ENCODE peak calls at places on chromosomes 6 and 20, in five cellular contexts. S is NB4, K is A549, M is endothelial cell of umbilical vein, Z is K562. N is an unnamed sample.

GRCh38 chr6:38427492-38428210 is 212.1 kb downstream of the BTBD9 start:
- DNase-seq in S (no peak), K (no peak), M (no peak), Z (no peak), N (peak; percentile 38)

GRCh38 chr6:110618591-110619267 is 142.3 kb upstream of the SLC22A16 start:
- DNase-seq in S (peak; percentile 23), K (no peak), M (peak; percentile 56), Z (peak; percentile 21), N (peak; percentile 11)

GRCh38 chr20:41769650-41770049 is 151.5 kb upstream of the CHD6 start:
- DNase-seq in S (no peak), K (no peak), M (no peak), Z (no peak), N (no peak)

GRCh38 chr6:25872804-25873203 is 1.2 kb downstream of the SLC17A3 start:
- DNase-seq in S (no peak), K (no peak), M (no peak), Z (no peak), N (no peak)

GRCh38 chr20:6360766-6361165 is 237.9 kb upstream of the FERMT1 start:
- DNase-seq in S (no peak), K (no peak), M (no peak), Z (no peak), N (no peak)

GRCh38 chr6:3749991-3750323 is 1.6 kb downstream of the PXDC1 start:
- DNase-seq in S (no peak), K (no peak), M (peak; percentile 79), Z (peak; percentile 41), N (no peak)

GRCh38 chr6:151493495-151494234 is at the start of gene CCDC170:
- DNase-seq in S (peak; percentile 69), K (peak; percentile 25), M (peak; percentile 52), Z (no peak), N (no peak)

GRCh38 chr20:2815242-2815900 is 584 bp downstream of the C20orf141 start:
- DNase-seq in S (no peak), K (no peak), M (no peak), Z (no peak), N (no peak)

GRCh38 chr20:24470031-24470781 is 777 bp downstream of the SYNDIG1 start:
- DNase-seq in S (no peak), K (peak; percentile 31), M (no peak), Z (no peak), N (no peak)

GRCh38 chr20:57951549-57951948 is 241.7 kb upstream of the PMEPA1 start:
- DNase-seq in S (no peak), K (no peak), M (no peak), Z (no peak), N (no peak)

GRCh38 chr20:57950764-57951163 is 240.9 kb upstream of the PMEPA1 start:
- DNase-seq in S (no peak), K (no peak), M (no peak), Z (no peak), N (no peak)

GRCh38 chr20:57948177-57948955 is 238.6 kb upstream of the PMEPA1 start:
- DNase-seq in S (no peak), K (no peak), M (no peak), Z (no peak), N (no peak)

GRCh38 chr20:57953638-57954037 is 243.8 kb upstream of the PMEPA1 start:
- DNase-seq in S (no peak), K (no peak), M (no peak), Z (no peak), N (no peak)

DNA sequence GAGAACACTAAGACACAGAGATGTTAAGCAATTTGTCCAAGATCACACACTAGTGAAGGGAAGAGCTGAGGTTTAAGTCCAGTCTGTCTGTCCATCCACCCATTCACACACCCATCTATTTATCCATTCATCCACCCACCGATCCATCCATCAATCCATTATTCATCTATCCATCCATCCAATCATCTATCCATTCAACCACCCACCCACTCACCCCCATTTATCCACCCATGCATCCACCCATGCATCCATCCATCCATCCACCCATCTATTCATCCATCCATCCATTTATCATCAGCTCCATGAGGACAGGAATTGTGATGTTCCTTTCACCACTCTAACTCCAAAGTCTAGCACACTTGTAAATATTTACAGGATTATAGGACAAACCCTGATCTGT is 242.3 kb upstream of the PMEPA1 start:
- DNase-seq in S (no peak), K (no peak), M (no peak), Z (no peak), N (no peak)
- H3K4me3 ChIP-seq in S (no peak overlapping the region), K (no peak overlapping the region), M (no peak overlapping the region), Z (no peak overlapping the region), N (no peak overlapping the region)

DNA sequence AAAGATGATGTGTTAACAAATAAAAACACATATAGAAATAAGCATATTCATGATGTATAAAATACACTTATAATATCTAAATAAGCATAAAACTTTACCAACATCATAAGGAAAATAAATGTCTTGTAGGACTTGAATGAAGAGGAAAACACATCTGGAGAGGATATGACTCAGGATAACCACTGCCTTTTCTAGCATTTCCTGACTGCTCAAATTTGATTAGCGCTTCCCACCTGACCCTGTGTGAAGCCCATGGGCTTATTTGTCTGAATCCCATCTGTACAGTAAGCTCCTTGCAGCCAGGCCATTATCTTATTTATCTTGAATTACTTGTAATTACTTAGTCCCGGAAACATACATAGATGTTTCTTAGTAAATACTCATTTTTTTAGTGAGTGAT is 608.6 kb downstream of the COL12A1 start:
- DNase-seq in S (no peak), K (no peak), M (peak; percentile 65), Z (no peak), N (no peak)
- TF ChIP-seq MYC in S (no peak), K (no peak), M (no peak), Z (no peak), N (no peak)

DNA sequence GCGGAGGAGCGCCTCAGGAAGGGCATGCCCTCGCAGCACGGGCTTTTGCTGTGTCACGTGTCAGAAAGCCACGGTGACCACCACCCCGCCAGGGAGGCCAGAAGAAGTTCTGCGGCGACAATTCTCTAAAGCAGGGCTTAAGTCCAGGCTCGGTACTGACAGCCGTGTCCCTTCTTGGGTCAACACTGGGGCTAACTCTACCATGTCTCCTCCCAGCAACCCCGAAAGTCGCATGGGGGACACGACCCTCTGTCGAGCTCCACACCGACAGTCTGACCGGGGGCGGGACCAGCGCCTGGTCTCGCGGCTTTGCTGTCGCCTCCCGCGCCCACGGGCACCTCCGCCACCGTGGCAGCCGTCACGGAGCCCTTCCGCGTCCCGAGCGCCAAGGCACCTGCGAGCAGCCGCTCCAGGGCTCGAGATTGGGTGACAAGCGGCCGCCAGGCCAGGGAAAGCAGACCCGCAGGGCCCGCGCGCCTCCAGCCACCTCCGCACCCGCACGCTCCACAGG is 534 bp downstream of the NANP start:
- DNase-seq in S (peak; percentile 58), K (peak; percentile 52), M (no peak), Z (peak; percentile 53), N (peak; percentile 5)
- H3K4me3 ChIP-seq in S (peak overlapping the region; percentile 81), K (peak overlapping the region; percentile 92), M (peak overlapping the region; percentile 82), Z (peak overlapping the region; percentile 59), N (peak overlapping the region; percentile 86)

DNA sequence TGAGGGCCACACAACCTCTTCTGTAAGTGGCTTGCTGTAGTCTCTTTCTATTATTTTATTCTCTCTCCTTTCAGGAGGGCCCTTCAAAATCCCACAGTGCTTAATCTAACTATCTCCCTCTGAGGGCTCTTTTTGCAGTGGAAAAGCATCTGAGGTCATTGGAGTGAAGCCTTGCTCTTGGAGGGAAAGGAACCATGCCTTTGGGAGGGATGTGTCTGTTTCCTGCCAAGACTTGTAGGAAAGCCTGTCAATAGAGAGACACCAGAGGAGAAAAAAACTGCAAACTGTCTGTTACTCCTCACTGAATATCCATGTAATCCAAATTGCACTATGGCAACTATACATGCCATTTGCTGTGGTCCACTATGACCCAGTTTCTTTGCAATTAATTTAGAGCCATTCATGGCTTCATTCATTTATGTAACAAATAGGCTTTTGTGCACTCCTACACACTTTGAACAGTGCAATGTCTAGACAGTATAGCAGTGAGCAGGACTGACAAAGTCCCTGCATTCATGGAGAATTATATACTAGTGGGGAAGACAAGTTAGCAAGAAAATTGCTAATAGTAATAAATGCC is 296.4 kb downstream of the SLC35F1 start:
- DNase-seq in S (no peak), K (no peak), M (no peak), Z (no peak), N (no peak)
- TF ChIP-seq MYC in S (no peak), K (no peak), M (no peak), Z (no peak), N (no peak)

GRCh38 chr6:163490826-163491577 is 76.5 kb downstream of the QKI start:
- DNase-seq in S (no peak), K (peak; percentile 5), M (peak; percentile 63), Z (no peak), N (no peak)
- H3K4me3 ChIP-seq in S (no peak overlapping the region), K (no peak overlapping the region), M (no peak overlapping the region), Z (no peak overlapping the region), N (no peak overlapping the region)

DNA sequence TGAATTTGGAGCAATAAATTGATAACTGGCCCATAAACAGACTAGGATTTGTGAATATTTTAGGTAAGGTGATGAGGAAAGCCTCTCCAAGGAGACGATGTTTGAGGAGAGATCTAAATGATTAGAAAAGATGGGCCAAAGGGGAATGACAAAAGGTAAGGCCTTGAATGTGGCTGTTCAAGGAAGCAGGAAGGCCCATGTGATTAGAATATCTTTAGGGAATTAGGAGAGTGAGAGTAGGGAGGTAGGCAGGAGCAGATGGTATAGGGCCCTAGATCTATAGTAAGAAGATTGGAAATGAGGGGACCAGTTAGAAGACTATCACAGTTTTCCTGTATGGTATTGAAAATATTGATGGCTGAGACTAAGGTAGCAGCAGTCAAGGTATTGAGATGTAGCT is 6.7 kb downstream of the HSF2 start:
- DNase-seq in S (no peak), K (no peak), M (no peak), Z (no peak), N (no peak)
- TF ChIP-seq MYC in S (no peak), K (no peak), M (no peak), Z (no peak), N (no peak)

GRCh38 chr20:23374441-23374840 is 12.5 kb downstream of the GZF1 start:
- DNase-seq in S (no peak), K (no peak), M (peak; percentile 76), Z (no peak), N (no peak)

GRCh38 chr20:23371496-23371895 is 9.5 kb downstream of the GZF1 start:
- DNase-seq in S (no peak), K (no peak), M (no peak), Z (no peak), N (no peak)

GRCh38 chr20:23370873-23371272 is 8.9 kb downstream of the GZF1 start:
- DNase-seq in S (no peak), K (no peak), M (no peak), Z (no peak), N (no peak)

GRCh38 chr20:23379772-23380171 is 17.8 kb downstream of the GZF1 start:
- DNase-seq in S (no peak), K (no peak), M (no peak), Z (no peak), N (no peak)

DNA sequence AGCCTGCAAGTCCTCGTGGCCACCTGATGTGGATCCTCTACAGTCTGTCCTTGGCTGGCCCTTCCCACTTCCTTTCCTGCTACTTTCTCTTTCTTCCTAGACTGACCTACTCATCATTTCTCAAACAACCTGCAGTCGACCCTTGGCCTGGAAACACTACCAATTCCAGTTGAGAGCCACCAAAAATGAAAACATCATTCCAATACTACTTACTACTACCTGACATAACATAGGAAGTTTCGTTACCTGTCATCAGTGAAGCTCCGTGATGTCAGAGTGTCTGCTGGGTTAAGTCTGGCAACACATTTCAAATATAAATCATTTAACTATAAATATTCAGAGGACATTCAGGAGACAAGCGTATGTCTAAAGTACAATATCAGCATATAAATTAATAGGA is 13.8 kb downstream of the GZF1 start:
- DNase-seq in S (no peak), K (no peak), M (no peak), Z (no peak), N (no peak)
- H3K4me3 ChIP-seq in S (no peak overlapping the region), K (no peak overlapping the region), M (no peak overlapping the region), Z (no peak overlapping the region), N (no peak overlapping the region)